ENCODE peak calls at places on chromosomes 12 and 14, in four cellular contexts. One of them, this sample, is unnamed.
A peak's percentile ranks its signal among the peaks of the same experiment; 100 is the strongest.

GRCh38 chr14:43956741-43957140 is 550.3 kb downstream of the FSCB start:
- DNase-seq in substantia nigra: no peak
- DNase-seq in D341Med: no peak
- DNase-seq in breast epithelium: no peak
- DNase-seq in this sample: no peak

GRCh38 chr14:73237786-73238261 is 518 bp downstream of the PAPLN start:
- DNase-seq in substantia nigra: no peak
- DNase-seq in D341Med: peak; percentile 75
- DNase-seq in breast epithelium: no peak
- DNase-seq in this sample: no peak

GRCh38 chr14:93832665-93833064 is 44.4 kb upstream of the PRIMA1 start:
- DNase-seq in substantia nigra: no peak
- DNase-seq in D341Med: peak; percentile 43
- DNase-seq in breast epithelium: peak; percentile 68
- DNase-seq in this sample: no peak

GRCh38 chr12:121693155-121693554 is 19.4 kb upstream of the TMEM120B start:
- DNase-seq in substantia nigra: no peak
- DNase-seq in D341Med: no peak
- DNase-seq in breast epithelium: no peak
- DNase-seq in this sample: no peak

GRCh38 chr14:88605594-88605993 is 42.8 kb downstream of the ZC3H14 start:
- DNase-seq in substantia nigra: no peak
- DNase-seq in D341Med: no peak
- DNase-seq in breast epithelium: no peak
- DNase-seq in this sample: no peak

GRCh38 chr12:32765906-32766305 is 10.2 kb upstream of the YARS2 start:
- DNase-seq in substantia nigra: no peak
- DNase-seq in D341Med: no peak
- DNase-seq in breast epithelium: no peak
- DNase-seq in this sample: no peak

GRCh38 chr12:56338643-56339422 is at the start of gene IL23A:
- DNase-seq in substantia nigra: no peak
- DNase-seq in D341Med: no peak
- DNase-seq in breast epithelium: no peak
- DNase-seq in this sample: no peak

GRCh38 chr14:48575772-48576171 is 900.4 kb upstream of the MDGA2 start:
- DNase-seq in substantia nigra: no peak
- DNase-seq in D341Med: no peak
- DNase-seq in breast epithelium: no peak
- DNase-seq in this sample: no peak

GRCh38 chr12:63948211-63948610 is 103.7 kb downstream of the SRGAP1 start:
- DNase-seq in substantia nigra: no peak
- DNase-seq in D341Med: no peak
- DNase-seq in breast epithelium: no peak
- DNase-seq in this sample: no peak

GRCh38 chr12:46299846-46300245 is 31.0 kb upstream of the SLC38A1 start:
- DNase-seq in substantia nigra: no peak
- DNase-seq in D341Med: no peak
- DNase-seq in breast epithelium: no peak
- DNase-seq in this sample: no peak

GRCh38 chr12:96120359-96121100 is 73.6 kb upstream of the ELK3 start:
- DNase-seq in substantia nigra: no peak
- DNase-seq in D341Med: no peak
- DNase-seq in breast epithelium: no peak
- DNase-seq in this sample: no peak

GRCh38 chr12:120474092-120474960 is 4.8 kb upstream of the SRSF9 start:
- DNase-seq in substantia nigra: no peak
- DNase-seq in D341Med: no peak
- DNase-seq in breast epithelium: peak; percentile 84
- DNase-seq in this sample: no peak

GRCh38 chr12:116542345-116542950 is 16.7 kb upstream of the MAP1LC3B2 start:
- DNase-seq in substantia nigra: no peak
- DNase-seq in D341Med: no peak
- DNase-seq in breast epithelium: no peak
- DNase-seq in this sample: no peak

GRCh38 chr12:120453977-120454376 is 7.7 kb downstream of the GATC start:
- DNase-seq in substantia nigra: no peak
- DNase-seq in D341Med: peak; percentile 61
- DNase-seq in breast epithelium: no peak
- DNase-seq in this sample: no peak

GRCh38 chr12:119176267-119177055 is 2.3 kb upstream of the HSPB8 start:
- DNase-seq in substantia nigra: peak; percentile 27
- DNase-seq in D341Med: peak; percentile 78
- DNase-seq in breast epithelium: peak; percentile 90
- DNase-seq in this sample: peak; percentile 96

GRCh38 chr14:101360045-101360931 is 201.0 kb upstream of the DIO3 start:
- DNase-seq in substantia nigra: no peak
- DNase-seq in D341Med: no peak
- DNase-seq in breast epithelium: peak; percentile 19
- DNase-seq in this sample: peak; percentile 82

GRCh38 chr12:65276923-65277322 is 1.6 kb upstream of the MSRB3 start:
- DNase-seq in substantia nigra: no peak
- DNase-seq in D341Med: no peak
- DNase-seq in breast epithelium: no peak
- DNase-seq in this sample: no peak

GRCh38 chr12:131942671-131943070 is 7.1 kb upstream of the EP400 start:
- DNase-seq in substantia nigra: no peak
- DNase-seq in D341Med: no peak
- DNase-seq in breast epithelium: no peak
- DNase-seq in this sample: peak; percentile 41

GRCh38 chr14:68391292-68392014 is 401.4 kb downstream of the ZFP36L1 start:
- DNase-seq in substantia nigra: no peak
- DNase-seq in D341Med: no peak
- DNase-seq in breast epithelium: peak; percentile 77
- DNase-seq in this sample: no peak

GRCh38 chr12:113961921-113962710 is 4.0 kb downstream of the RBM19 start:
- DNase-seq in substantia nigra: no peak
- DNase-seq in D341Med: no peak
- DNase-seq in breast epithelium: no peak
- DNase-seq in this sample: no peak

GRCh38 chr14:68293404-68293803 is 473.8 kb downstream of the RAD51B start:
- DNase-seq in substantia nigra: no peak
- DNase-seq in D341Med: no peak
- DNase-seq in breast epithelium: no peak
- DNase-seq in this sample: no peak

GRCh38 chr14:33899723-33900341 is 51.0 kb downstream of the EGLN3 start:
- DNase-seq in substantia nigra: no peak
- DNase-seq in D341Med: no peak
- DNase-seq in breast epithelium: no peak
- DNase-seq in this sample: no peak

GRCh38 chr12:96289067-96289466 is 94.9 kb downstream of the ELK3 start:
- DNase-seq in substantia nigra: no peak
- DNase-seq in D341Med: no peak
- DNase-seq in breast epithelium: no peak
- DNase-seq in this sample: no peak

GRCh38 chr12:19959353-19959752 is 409.0 kb upstream of the PDE3A start:
- DNase-seq in substantia nigra: no peak
- DNase-seq in D341Med: no peak
- DNase-seq in breast epithelium: no peak
- DNase-seq in this sample: no peak

GRCh38 chr14:25396128-25396527 is 346.2 kb upstream of the STXBP6 start:
- DNase-seq in substantia nigra: no peak
- DNase-seq in D341Med: no peak
- DNase-seq in breast epithelium: no peak
- DNase-seq in this sample: no peak

GRCh38 chr14:99035712-99036593 is 236.0 kb downstream of the BCL11B start:
- DNase-seq in substantia nigra: peak; percentile 20
- DNase-seq in D341Med: no peak
- DNase-seq in breast epithelium: peak; percentile 92
- DNase-seq in this sample: peak; percentile 92

GRCh38 chr14:52055215-52055614 is 13.6 kb downstream of the NID2 start:
- DNase-seq in substantia nigra: no peak
- DNase-seq in D341Med: no peak
- DNase-seq in breast epithelium: no peak
- DNase-seq in this sample: no peak

GRCh38 chr12:4518106-4518728 is 20.5 kb upstream of the RAD51AP1 start:
- DNase-seq in substantia nigra: no peak
- DNase-seq in D341Med: no peak
- DNase-seq in breast epithelium: no peak
- DNase-seq in this sample: no peak

GRCh38 chr12:130026608-130027176 is 122.9 kb upstream of the TMEM132D start:
- DNase-seq in substantia nigra: no peak
- DNase-seq in D341Med: peak; percentile 50
- DNase-seq in breast epithelium: no peak
- DNase-seq in this sample: no peak

GRCh38 chr12:14340371-14340770 is 25.1 kb upstream of the ATF7IP start:
- DNase-seq in substantia nigra: no peak
- DNase-seq in D341Med: no peak
- DNase-seq in breast epithelium: no peak
- DNase-seq in this sample: no peak

GRCh38 chr12:96195845-96196451 is 1.8 kb downstream of the ELK3 start:
- DNase-seq in substantia nigra: no peak
- DNase-seq in D341Med: peak; percentile 53
- DNase-seq in breast epithelium: no peak
- DNase-seq in this sample: no peak

GRCh38 chr12:65496617-65497016 is 218.1 kb downstream of the MSRB3 start:
- DNase-seq in substantia nigra: no peak
- DNase-seq in D341Med: no peak
- DNase-seq in breast epithelium: no peak
- DNase-seq in this sample: no peak

GRCh38 chr14:30193791-30194407 is 266.3 kb upstream of the PRKD1 start:
- DNase-seq in substantia nigra: no peak
- DNase-seq in D341Med: no peak
- DNase-seq in breast epithelium: no peak
- DNase-seq in this sample: no peak

This sample was measured in suprapubic skin.